ENCODE peak calls at places on chromosomes 3 and 15, in four cellular contexts. G, T, O and J are unnamed samples.

GRCh38 chr15:79450648-79451047 is 18.5 kb downstream of the MINAR1 start:
- DNase-seq in G (peak), T (no peak), O (no peak), J (no peak)

GRCh38 chr3:129441782-129442181 is 1.8 kb downstream of the IFT122 start:
- DNase-seq in G (peak), T (peak), O (no peak), J (no peak)

GRCh38 chr3:30203301-30203700 is 403.1 kb upstream of the TGFBR2 start:
- DNase-seq in G (peak), T (no peak), O (no peak), J (no peak)

GRCh38 chr3:159221335-159221734 is 419.5 kb downstream of the MFSD1 start:
- DNase-seq in G (no peak), T (no peak), O (no peak), J (no peak)

GRCh38 chr3:190574473-190574872 is 60.6 kb downstream of the IL1RAP start:
- DNase-seq in G (no peak), T (no peak), O (no peak), J (no peak)

GRCh38 chr3:110293660-110294059 is 778.0 kb upstream of the NECTIN3 start:
- DNase-seq in G (no peak), T (no peak), O (peak), J (no peak)

GRCh38 chr3:140903196-140903595 is 38.4 kb upstream of the SLC25A36 start:
- DNase-seq in G (no peak), T (no peak), O (no peak), J (no peak)

GRCh38 chr3:172516318-172517214 is 6.7 kb downstream of the TNFSF10 start:
- DNase-seq in G (peak), T (peak), O (peak), J (no peak)

GRCh38 chr3:98333989-98334606 is 19.6 kb upstream of the OR5K4 start:
- DNase-seq in G (no peak), T (peak), O (no peak), J (peak)

GRCh38 chr3:44414517-44415090 is 62.9 kb downstream of the ZNF445 start:
- DNase-seq in G (no peak), T (no peak), O (no peak), J (no peak)

GRCh38 chr3:23816721-23817120 is 11.0 kb downstream of the UBE2E1 start:
- DNase-seq in G (no peak), T (no peak), O (no peak), J (no peak)

GRCh38 chr15:33443699-33444098 is 132.9 kb downstream of the RYR3 start:
- DNase-seq in G (no peak), T (no peak), O (no peak), J (no peak)

GRCh38 chr3:134799393-134799792 is 4.3 kb downstream of the EPHB1 start:
- DNase-seq in G (peak), T (peak), O (no peak), J (no peak)

GRCh38 chr15:91101356-91101920 is 1.4 kb downstream of the SV2B start:
- DNase-seq in G (no peak), T (no peak), O (no peak), J (no peak)